ENCODE peak calls at places on chromosomes 2 and 18, in five cellular contexts. K, U, Y, W and C are unnamed samples.

GRCh38 chr2:224984641-224985040 is 57.6 kb downstream of the DOCK10 start:
- DNase-seq in U (no peak), K (no peak), W (no peak), Y (no peak), C (no peak)

GRCh38 chr2:206845877-206846276 is 80.5 kb downstream of the FASTKD2 start:
- DNase-seq in U (no peak), Y (no peak), K (no peak), W (no peak), C (no peak)

GRCh38 chr2:20093263-20094141 is 42.1 kb upstream of the LAPTM4A start:
- DNase-seq in U (peak; percentile 59), W (peak; percentile 95), K (no peak), Y (no peak), C (no peak)

GRCh38 chr18:26792661-26793060 is 72.8 kb downstream of the AQP4 start:
- DNase-seq in K (no peak), W (peak; percentile 13), Y (no peak), U (no peak), C (no peak)

GRCh38 chr2:101830555-101830954 is 133.0 kb downstream of the MAP4K4 start:
- DNase-seq in W (no peak), U (no peak), Y (no peak), K (no peak), C (no peak)

GRCh38 chr2:240412211-240412830 is 23.1 kb upstream of the GPC1 start:
- DNase-seq in U (no peak), K (no peak), Y (no peak), W (no peak), C (no peak)

GRCh38 chr2:96716388-96716787 is 23.5 kb downstream of the LMAN2L start:
- DNase-seq in K (no peak), W (no peak), Y (no peak), U (no peak), C (no peak)

GRCh38 chr2:223868005-223868404 is 30.6 kb upstream of the AP1S3 start:
- DNase-seq in W (no peak), K (no peak), U (no peak), Y (no peak), C (no peak)

GRCh38 chr2:33380001-33380609 is 96.3 kb upstream of the RASGRP3 start:
- DNase-seq in K (peak; percentile 44), W (no peak), U (no peak), Y (no peak), C (no peak)

GRCh38 chr2:121783180-121783579 is 27.7 kb downstream of the TSN start:
- DNase-seq in Y (no peak), W (no peak), U (no peak), K (no peak), C (no peak)

GRCh38 chr2:32969444-32970162 is 22.9 kb downstream of the LTBP1 start:
- DNase-seq in Y (no peak), K (no peak), U (no peak), W (no peak), C (no peak)

GRCh38 chr18:10514082-10514481 is 11.7 kb upstream of the NAPG start:
- DNase-seq in W (no peak), K (no peak), Y (no peak), U (no peak), C (no peak)

GRCh38 chr2:101869527-101869926 is 122.2 kb upstream of the IL1R2 start:
- DNase-seq in W (no peak), U (no peak), K (no peak), Y (no peak), C (no peak)

GRCh38 chr18:44945847-44946490 is 265.3 kb downstream of the SETBP1 start:
- DNase-seq in K (no peak), U (no peak), W (no peak), Y (no peak), C (no peak)

GRCh38 chr2:69482471-69482870 is 45.2 kb upstream of the NFU1 start:
- DNase-seq in U (no peak), Y (no peak), W (no peak), K (no peak), C (no peak)

GRCh38 chr2:133887676-133888040 is 319.4 kb upstream of the NCKAP5 start:
- DNase-seq in Y (no peak), U (no peak), W (no peak), K (no peak), C (no peak)

GRCh38 chr18:25832008-25832604 is 258.3 kb downstream of the SS18 start:
- DNase-seq in U (peak; percentile 83), Y (no peak), W (peak; percentile 25), K (peak; percentile 67), C (peak; percentile 29)

GRCh38 chr2:36178384-36178783 is 177.2 kb upstream of the CRIM1 start:
- DNase-seq in W (no peak), U (no peak), K (no peak), Y (no peak), C (no peak)

GRCh38 chr18:48548404-48548771 is 9.6 kb downstream of the CTIF start:
- DNase-seq in W (no peak), U (no peak), Y (no peak), K (no peak), C (no peak)

GRCh38 chr18:57433492-57434176 is 1.5 kb upstream of the ONECUT2 start:
- DNase-seq in K (no peak), Y (no peak), U (no peak), W (no peak), C (no peak)

GRCh38 chr2:191935247-191935646 is 88.4 kb upstream of the CAVIN2 start:
- DNase-seq in W (no peak), U (no peak), Y (no peak), K (no peak), C (no peak)

GRCh38 chr2:15636972-15637785 is 45.5 kb downstream of the DDX1 start:
- DNase-seq in W (peak; percentile 71), Y (no peak), K (peak; percentile 83), U (peak; percentile 80), C (peak; percentile 30)

GRCh38 chr18:10119991-10120390 is 206.2 kb downstream of the VAPA start:
- DNase-seq in W (no peak), U (no peak), K (no peak), Y (no peak), C (no peak)

GRCh38 chr2:216698895-216699294 is 3.5 kb upstream of the IGFBP5 start:
- DNase-seq in W (peak; percentile 61), K (peak; percentile 30), Y (no peak), U (no peak), C (no peak)

GRCh38 chr2:205865794-205866490 is 183.6 kb downstream of the NRP2 start:
- DNase-seq in Y (no peak), W (no peak), U (no peak), K (no peak), C (no peak)

GRCh38 chr18:77366725-77367641 is 117.3 kb downstream of the GALR1 start:
- DNase-seq in W (peak; percentile 97), Y (no peak), U (no peak), K (no peak), C (no peak)

GRCh38 chr2:206353685-206354084 is 79.2 kb downstream of the ZDBF2 start:
- DNase-seq in K (no peak), U (no peak), Y (no peak), W (no peak), C (no peak)

GRCh38 chr2:118202707-118203303 is 114.5 kb downstream of the INSIG2 start:
- DNase-seq in U (peak; percentile 77), K (peak; percentile 57), Y (no peak), W (peak; percentile 54), C (no peak)

GRCh38 chr2:76953733-76954347 is 568.3 kb downstream of the LRRTM4 start:
- DNase-seq in W (peak; percentile 68), Y (peak; percentile 17), U (peak; percentile 74), K (peak; percentile 7), C (no peak)

GRCh38 chr2:28300921-28301341 is 91.7 kb upstream of the FOSL2 start:
- DNase-seq in U (no peak), K (no peak), W (no peak), Y (no peak), C (no peak)

GRCh38 chr2:27071990-27072830 is 756 bp upstream of the OST4 start:
- DNase-seq in U (peak; percentile 67), K (no peak), W (no peak), Y (no peak), C (no peak)

GRCh38 chr2:8171608-8172007 is 510.2 kb upstream of the ID2 start:
- DNase-seq in Y (no peak), W (no peak), K (no peak), U (no peak), C (no peak)

GRCh38 chr18:8871484-8871883 is 166.1 kb downstream of the MTCL1 start:
- DNase-seq in K (no peak), U (no peak), Y (no peak), W (no peak), C (no peak)

GRCh38 chr2:21251216-21251971 is 127.6 kb downstream of the TDRD15 start:
- DNase-seq in Y (no peak), U (no peak), W (no peak), K (no peak), C (no peak)
- TF ChIP-seq TAF1 in Y (no peak), U (no peak), W (no peak), K (no peak), C (no peak)

DNA sequence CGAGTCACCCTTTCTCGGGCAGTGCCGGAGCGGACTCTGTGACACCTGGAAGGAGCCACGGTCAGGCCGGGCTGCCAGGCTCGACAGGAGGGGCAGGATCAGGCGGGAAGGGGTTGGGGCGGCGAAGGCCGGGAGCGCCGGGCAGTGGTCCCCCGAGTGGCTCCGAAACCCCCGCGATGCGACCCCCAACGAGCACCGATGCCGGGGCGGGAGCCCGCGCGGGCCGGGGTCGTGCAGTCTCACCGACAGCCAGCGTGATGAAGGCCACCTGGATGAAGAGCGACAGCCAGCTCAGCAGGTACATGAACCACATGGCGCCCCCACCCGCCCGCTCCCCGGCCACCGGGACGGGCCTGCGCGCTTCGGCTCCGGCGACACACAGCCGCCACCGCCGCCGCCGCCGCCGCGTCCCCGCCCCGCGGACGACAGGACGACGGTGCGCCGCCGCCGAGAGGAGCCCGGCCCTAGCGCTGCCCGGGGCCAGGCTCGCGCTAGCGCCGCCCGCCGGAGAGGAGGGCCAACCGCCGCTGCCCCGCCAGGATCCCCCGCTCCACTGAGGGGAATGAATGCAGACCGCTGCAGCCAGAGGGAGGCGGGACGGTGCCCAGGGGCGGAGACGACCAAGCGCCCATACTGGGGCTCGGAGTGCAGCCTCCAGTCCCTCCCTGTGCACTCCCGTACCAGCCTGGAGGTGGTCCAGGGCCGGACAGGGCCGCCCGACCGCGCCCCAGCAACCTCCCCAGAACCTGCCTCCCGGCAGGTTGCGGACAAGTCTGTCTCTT is at the start of gene TEX261:
- DNase-seq in K (peak; percentile 91), Y (peak; percentile 34), U (peak; percentile 98), W (peak; percentile 84), C (peak; percentile 86)
- TF ChIP-seq POLR2A in K (peak; percentile 54), Y (peak; percentile 87), U (no peak), W (peak; percentile 75), C (peak; percentile 78)

GRCh38 chr2:144414324-144414845 is 105.5 kb downstream of the ZEB2 start:
- DNase-seq in Y (no peak), K (no peak), U (no peak), W (no peak), C (no peak)
- TF ChIP-seq TAF1 in Y (no peak), K (no peak), U (no peak), W (no peak), C (no peak)

GRCh38 chr2:156317631-156318030 is 14.9 kb downstream of the NR4A2 start:
- DNase-seq in K (no peak), Y (no peak), W (no peak), U (no peak), C (no peak)
- TF ChIP-seq POLR2A in K (no peak), Y (no peak), W (no peak), U (no peak), C (no peak)

GRCh38 chr2:218046234-218046633 is 22.8 kb upstream of the RUFY4 start:
- DNase-seq in U (no peak), Y (peak; percentile 70), W (no peak), K (no peak), C (no peak)
- TF ChIP-seq TAF1 in U (no peak), Y (no peak), W (no peak), K (no peak), C (no peak)

GRCh38 chr2:68365087-68365486 is at the start of gene PLEK:
- DNase-seq in U (no peak), K (no peak), W (no peak), Y (no peak), C (no peak)
- TF ChIP-seq POLR2A in U (no peak), K (no peak), W (no peak), Y (peak; percentile 97), C (peak; percentile 96)